ENCODE peak calls at places on chromosome 10, in six cellular contexts. One of them, this sample, is unnamed.

GRCh38 chr10:3874988-3875841 is 90.2 kb upstream of the KLF6 start:
- DNase-seq in pulmonary artery endothelial cell: no peak
- DNase-seq in NCI-H1092 treated with DMSO at 0.1 percent for 48 hours: no peak
- DNase-seq in NAMALWA: peak
- DNase-seq in mesendoderm: no peak
- DNase-seq in naive thymus-derived CD8-positive, alpha-beta T cell: no peak
- DNase-seq in this sample: no peak

GRCh38 chr10:96719850-96720421 is 378 bp downstream of the PIK3AP1 start:
- DNase-seq in pulmonary artery endothelial cell: no peak
- DNase-seq in NCI-H1092 treated with DMSO at 0.1 percent for 48 hours: no peak
- DNase-seq in NAMALWA: peak
- DNase-seq in mesendoderm: peak
- DNase-seq in naive thymus-derived CD8-positive, alpha-beta T cell: peak
- DNase-seq in this sample: no peak

GRCh38 chr10:3531670-3532069 is 253.3 kb downstream of the KLF6 start:
- DNase-seq in pulmonary artery endothelial cell: no peak
- DNase-seq in NCI-H1092 treated with DMSO at 0.1 percent for 48 hours: no peak
- DNase-seq in NAMALWA: no peak
- DNase-seq in mesendoderm: no peak
- DNase-seq in naive thymus-derived CD8-positive, alpha-beta T cell: no peak
- DNase-seq in this sample: no peak

GRCh38 chr10:90944759-90945158 is 23.9 kb upstream of the ANKRD1 start:
- DNase-seq in pulmonary artery endothelial cell: no peak
- DNase-seq in NCI-H1092 treated with DMSO at 0.1 percent for 48 hours: no peak
- DNase-seq in NAMALWA: no peak
- DNase-seq in mesendoderm: no peak
- DNase-seq in naive thymus-derived CD8-positive, alpha-beta T cell: no peak
- DNase-seq in this sample: no peak

GRCh38 chr10:32299354-32299980 is 47.5 kb downstream of the EPC1 start:
- DNase-seq in pulmonary artery endothelial cell: no peak
- DNase-seq in NCI-H1092 treated with DMSO at 0.1 percent for 48 hours: no peak
- DNase-seq in NAMALWA: no peak
- DNase-seq in mesendoderm: no peak
- DNase-seq in naive thymus-derived CD8-positive, alpha-beta T cell: no peak
- DNase-seq in this sample: no peak

GRCh38 chr10:50990568-50991495 is 83.5 kb upstream of the PRKG1 start:
- DNase-seq in pulmonary artery endothelial cell: no peak
- DNase-seq in NCI-H1092 treated with DMSO at 0.1 percent for 48 hours: no peak
- DNase-seq in NAMALWA: no peak
- DNase-seq in mesendoderm: peak
- DNase-seq in naive thymus-derived CD8-positive, alpha-beta T cell: no peak
- DNase-seq in this sample: peak

GRCh38 chr10:5599613-5600520 is 66.5 kb downstream of the ASB13 start:
- DNase-seq in pulmonary artery endothelial cell: no peak
- DNase-seq in NCI-H1092 treated with DMSO at 0.1 percent for 48 hours: no peak
- DNase-seq in NAMALWA: no peak
- DNase-seq in mesendoderm: no peak
- DNase-seq in naive thymus-derived CD8-positive, alpha-beta T cell: no peak
- DNase-seq in this sample: no peak

GRCh38 chr10:30027057-30028005 is 32.1 kb downstream of the JCAD start:
- DNase-seq in pulmonary artery endothelial cell: no peak
- DNase-seq in NCI-H1092 treated with DMSO at 0.1 percent for 48 hours: no peak
- DNase-seq in NAMALWA: peak
- DNase-seq in mesendoderm: peak
- DNase-seq in naive thymus-derived CD8-positive, alpha-beta T cell: peak
- DNase-seq in this sample: no peak